ENCODE peak calls at places on chromosome 7, in five cellular contexts. N is LNCaP clone FGC, U is H1, R is fibroblast of lung, Q is AG04450. B is an unnamed sample.

GRCh38 chr7:115707236-115707635 is 323.3 kb downstream of the TFEC start:
- DNase-seq in R (peak), Q (no peak), N (no peak), U (no peak), B (no peak)

GRCh38 chr7:46229409-46229808 is 308.3 kb upstream of the IGFBP3 start:
- DNase-seq in N (no peak), Q (peak), R (peak), U (no peak), B (no peak)

GRCh38 chr7:21011153-21011552 is 224.5 kb upstream of the SP8 start:
- DNase-seq in R (no peak), U (no peak), N (no peak), Q (no peak), B (no peak)

GRCh38 chr7:131370523-131370968 is 42.9 kb downstream of the MKLN1 start:
- DNase-seq in R (peak), Q (no peak), U (no peak), N (no peak), B (no peak)

GRCh38 chr7:134548877-134549276 is at the start of gene AKR1B15:
- DNase-seq in U (no peak), Q (no peak), R (no peak), N (no peak), B (no peak)

GRCh38 chr7:154744226-154744860 is 258.6 kb downstream of the PAXIP1 start:
- DNase-seq in R (no peak), N (no peak), Q (no peak), U (peak), B (no peak)

GRCh38 chr7:152436279-152437147 is 710 bp upstream of the KMT2C start:
- DNase-seq in R (peak), Q (peak), N (peak), U (peak), B (peak)

GRCh38 chr7:99326408-99326782 is 697 bp downstream of the ARPC1A start:
- DNase-seq in R (no peak), N (no peak), U (no peak), Q (no peak), B (no peak)

GRCh38 chr7:142012825-142013506 is 17.3 kb downstream of the MGAM start:
- DNase-seq in Q (no peak), R (no peak), U (no peak), N (no peak), B (no peak)

GRCh38 chr7:30647589-30647988 is 34.7 kb downstream of the CRHR2 start:
- DNase-seq in U (peak), R (no peak), Q (no peak), N (no peak), B (no peak)

GRCh38 chr7:87475359-87476178 is at the start of gene ABCB4:
- DNase-seq in R (no peak), U (peak), Q (no peak), N (no peak), B (no peak)

GRCh38 chr7:115191506-115191905 is 269.6 kb downstream of the MDFIC start:
- DNase-seq in N (no peak), R (peak), U (no peak), Q (no peak), B (no peak)

GRCh38 chr7:73941836-73942551 is 81.0 kb downstream of the TMEM270 start:
- DNase-seq in Q (no peak), N (no peak), U (no peak), R (no peak), B (no peak)

GRCh38 chr7:27316311-27316710 is 73.7 kb downstream of the EVX1 start:
- DNase-seq in Q (no peak), R (peak), N (no peak), U (no peak), B (no peak)

GRCh38 chr7:30163231-30163894 is 28.6 kb downstream of the MTURN start:
- DNase-seq in U (no peak), R (no peak), N (no peak), Q (no peak), B (no peak)

GRCh38 chr7:44216521-44217030 is 15.8 kb downstream of the YKT6 start:
- DNase-seq in U (peak), Q (no peak), N (no peak), R (no peak), B (no peak)

GRCh38 chr7:52080493-52080892 is 763.9 kb upstream of the COBL start:
- DNase-seq in N (no peak), R (no peak), Q (no peak), U (no peak), B (no peak)

GRCh38 chr7:16926283-16926682 is 44.5 kb upstream of the AGR3 start:
- DNase-seq in U (no peak), N (no peak), R (peak), Q (no peak), B (no peak)

GRCh38 chr7:140625908-140626868 is 14.4 kb downstream of the DENND2A start:
- DNase-seq in Q (peak), N (no peak), U (peak), R (peak), B (no peak)

GRCh38 chr7:138735399-138735798 is 34.2 kb upstream of the SVOPL start:
- DNase-seq in Q (no peak), R (no peak), U (no peak), N (no peak), B (no peak)

GRCh38 chr7:18228686-18229085 is 201.0 kb upstream of the PRPS1L1 start:
- DNase-seq in R (no peak), N (no peak), U (no peak), Q (no peak), B (no peak)

GRCh38 chr7:10104292-10104691 is 869.4 kb upstream of the PHF14 start:
- DNase-seq in Q (no peak), U (no peak), R (no peak), N (no peak), B (no peak)

GRCh38 chr7:85426487-85426960 is 239.7 kb upstream of the SEMA3D start:
- DNase-seq in U (no peak), Q (no peak), R (peak), N (no peak), B (no peak)

GRCh38 chr7:8500286-8500685 is 66.9 kb downstream of the NXPH1 start:
- DNase-seq in U (no peak), R (no peak), N (no peak), Q (no peak), B (no peak)

GRCh38 chr7:2384354-2385243 is 18.8 kb upstream of the CHST12 start:
- DNase-seq in Q (no peak), R (no peak), U (no peak), N (no peak), B (no peak)
- TF ChIP-seq CTCF in Q (peak), R (no peak), U (peak), N (peak), B (no peak)

GRCh38 chr7:127239814-127240213 is 12.9 kb downstream of the GRM8 start:
- DNase-seq in Q (no peak), N (no peak), U (peak), R (no peak), B (no peak)
- TF ChIP-seq CTCF in Q (no peak), N (peak), U (peak), R (no peak), B (no peak)

GRCh38 chr7:155862516-155863257 is 50.4 kb upstream of the SHH start:
- DNase-seq in U (peak), R (no peak), N (no peak), Q (no peak), B (no peak)
- TF ChIP-seq CTCF in U (peak), R (peak), N (peak), Q (peak), B (peak)

GRCh38 chr7:41890631-41891265 is 187.9 kb upstream of the INHBA start:
- DNase-seq in Q (no peak), U (no peak), N (no peak), R (no peak), B (no peak)

GRCh38 chr7:41889040-41889439 is 186.2 kb upstream of the INHBA start:
- DNase-seq in Q (no peak), U (no peak), N (no peak), R (no peak), B (no peak)

GRCh38 chr7:41893656-41894055 is 190.8 kb upstream of the INHBA start:
- DNase-seq in R (no peak), N (no peak), U (no peak), Q (no peak), B (no peak)

GRCh38 chr7:41889472-41889871 is 186.6 kb upstream of the INHBA start:
- DNase-seq in N (no peak), U (no peak), Q (no peak), R (no peak), B (no peak)

GRCh38 chr7:41891967-41892755 is 189.3 kb upstream of the INHBA start:
- DNase-seq in R (no peak), U (peak), Q (no peak), N (no peak), B (no peak)
- TF ChIP-seq CTCF in R (no peak), U (peak), Q (no peak), N (no peak), B (no peak)

GRCh38 chr7:47502240-47502877 is 79.6 kb downstream of the TNS3 start:
- DNase-seq in U (no peak), R (no peak), Q (no peak), N (no peak), B (no peak)
- TF ChIP-seq CTCF in U (no peak), R (no peak), Q (no peak), N (peak), B (no peak)

GRCh38 chr7:90749774-90750173 is 153.7 kb downstream of the CDK14 start:
- DNase-seq in Q (no peak), R (peak), U (no peak), N (no peak), B (no peak)
- TF ChIP-seq CTCF in Q (peak), R (no peak), U (peak), N (peak), B (no peak)

DNA sequence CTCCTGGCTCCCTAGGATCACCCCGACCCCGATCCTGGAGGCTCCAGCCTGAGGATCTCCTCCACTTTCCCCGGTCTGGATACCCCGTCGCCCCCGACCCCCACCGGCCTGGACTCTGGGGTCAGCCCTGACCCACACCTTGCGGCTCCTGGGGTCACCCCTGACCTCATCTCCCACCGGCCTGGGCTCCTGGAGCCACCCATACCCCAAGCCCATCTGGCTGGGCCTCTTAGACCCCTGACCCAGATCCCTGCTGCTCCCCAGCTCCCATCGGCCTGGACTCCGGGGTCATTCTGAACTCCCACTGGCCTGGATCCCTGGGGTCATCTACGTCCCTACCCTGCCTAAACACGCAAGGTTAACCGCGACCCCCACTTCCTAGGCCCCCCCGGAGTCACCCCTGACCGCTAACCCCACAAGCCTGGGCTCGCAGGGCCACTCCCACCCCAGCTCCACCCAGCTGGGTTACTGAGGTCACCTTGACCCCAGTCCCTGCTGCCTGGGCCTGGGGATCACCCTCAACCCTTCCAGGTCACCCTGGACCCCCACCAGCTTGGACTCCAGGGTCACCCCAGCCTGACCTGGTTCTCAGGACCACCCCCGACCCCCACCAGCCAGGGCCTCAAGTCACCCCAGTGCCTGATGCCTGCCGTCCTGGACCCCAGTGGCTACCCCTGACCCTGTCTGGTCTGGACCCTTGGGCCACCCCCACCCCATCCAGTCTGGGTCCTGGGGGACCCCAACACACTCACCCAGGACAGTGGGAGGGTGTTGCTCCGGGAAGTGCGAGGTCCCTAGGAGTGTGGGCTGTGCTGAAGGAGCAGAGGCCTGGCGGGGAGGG is 1.2 kb downstream of the FOXK1 start:
- DNase-seq in U (no peak), Q (no peak), N (no peak), R (peak), B (peak)
- TF ChIP-seq CTCF in U (no peak), Q (no peak), N (no peak), R (no peak), B (no peak)

GRCh38 chr7:80827238-80827633 is 91.6 kb downstream of the SEMA3C start:
- DNase-seq in N (peak), R (peak), U (no peak), Q (no peak), B (peak)

GRCh38 chr7:80830584-80831319 is 88.1 kb downstream of the SEMA3C start:
- DNase-seq in R (no peak), N (no peak), U (no peak), Q (no peak), B (no peak)

GRCh38 chr7:80831996-80832395 is 86.9 kb downstream of the SEMA3C start:
- DNase-seq in N (no peak), U (no peak), R (no peak), Q (no peak), B (no peak)

GRCh38 chr7:80830000-80830399 is 88.9 kb downstream of the SEMA3C start:
- DNase-seq in U (no peak), R (no peak), N (no peak), Q (no peak), B (no peak)

DNA sequence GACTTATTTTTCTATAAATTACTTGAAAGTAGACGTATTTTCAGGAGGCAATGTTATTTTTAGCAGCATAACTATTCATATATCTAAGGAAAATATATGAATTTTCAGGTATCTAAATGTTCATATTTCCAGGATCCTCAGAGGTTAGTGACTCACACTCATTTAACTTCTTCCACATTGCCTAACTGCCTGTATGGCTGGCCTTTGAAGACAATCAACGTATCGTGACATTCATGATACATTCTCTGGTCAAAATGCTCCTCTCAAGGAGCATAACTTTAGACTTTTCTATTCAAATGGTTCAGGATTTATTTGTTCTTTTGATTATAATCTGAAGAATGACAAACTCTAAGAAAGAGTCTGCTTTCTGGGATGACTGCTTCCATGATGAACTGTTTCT is 89.3 kb downstream of the SEMA3C start:
- DNase-seq in Q (no peak), R (no peak), U (no peak), N (no peak), B (no peak)
- TF ChIP-seq CTCF in Q (no peak), R (no peak), U (no peak), N (no peak), B (no peak)